ENCODE peak calls at places on chromosomes 12 and 14, in eight cellular contexts. P, L, Y, O, F, S, T and Q are unnamed samples.

GRCh38 chr12:108856428-108857157 is 790 bp downstream of the SSH1 start:
- DNase-seq in P (no peak), L (peak; percentile 87), Y (peak; percentile 25), O (peak; percentile 51), F (no peak), S (peak; percentile 73), T (peak; percentile 86), Q (peak; percentile 54)

GRCh38 chr12:240566-240965 is 22.1 kb downstream of the SLC6A13 start:
- DNase-seq in P (no peak), L (no peak), Y (no peak), O (no peak), F (no peak), S (no peak), T (no peak), Q (no peak)

GRCh38 chr12:68106160-68106559 is 53.4 kb downstream of the IFNG start:
- DNase-seq in P (no peak), L (no peak), Y (no peak), O (no peak), F (no peak), S (no peak), T (no peak), Q (no peak)

GRCh38 chr14:63524537-63525155 is 18.5 kb downstream of the PPP2R5E start:
- DNase-seq in P (peak; percentile 45), L (no peak), Y (no peak), O (no peak), F (no peak), S (no peak), T (no peak), Q (no peak)

GRCh38 chr12:15978431-15978950 is 67.4 kb downstream of the DERA start:
- DNase-seq in P (no peak), L (no peak), Y (no peak), O (no peak), F (no peak), S (no peak), T (no peak), Q (no peak)

GRCh38 chr12:41924111-41924510 is 220.6 kb downstream of the GXYLT1 start:
- DNase-seq in P (no peak), L (no peak), Y (no peak), O (no peak), F (no peak), S (peak; percentile 5), T (no peak), Q (no peak)

GRCh38 chr12:13444076-13444475 is 247.6 kb downstream of the EMP1 start:
- DNase-seq in P (no peak), L (no peak), Y (no peak), O (no peak), F (no peak), S (no peak), T (no peak), Q (no peak)

GRCh38 chr14:53709381-53709780 is 247.2 kb downstream of the BMP4 start:
- DNase-seq in P (no peak), L (no peak), Y (no peak), O (no peak), F (no peak), S (no peak), T (no peak), Q (no peak)

GRCh38 chr12:111446044-111446581 is 40.4 kb downstream of the SH2B3 start:
- DNase-seq in P (no peak), L (peak; percentile 75), Y (no peak), O (peak; percentile 76), F (no peak), S (no peak), T (no peak), Q (no peak)

GRCh38 chr14:104507443-104507842 is 72.1 kb upstream of the C14orf180 start:
- DNase-seq in P (no peak), L (no peak), Y (no peak), O (peak; percentile 85), F (no peak), S (no peak), T (no peak), Q (no peak)

GRCh38 chr12:128381537-128381936 is 114.6 kb downstream of the TMEM132C start:
- DNase-seq in P (no peak), L (no peak), Y (no peak), O (no peak), F (no peak), S (no peak), T (no peak), Q (no peak)

GRCh38 chr14:85443001-85443400 is 86.9 kb upstream of the FLRT2 start:
- DNase-seq in P (no peak), L (no peak), Y (no peak), O (no peak), F (no peak), S (no peak), T (no peak), Q (no peak)

GRCh38 chr12:51797301-51797700 is 51.2 kb downstream of the FIGNL2 start:
- DNase-seq in P (no peak), L (no peak), Y (no peak), O (no peak), F (no peak), S (no peak), T (no peak), Q (no peak)

GRCh38 chr14:84961637-84962036 is 568.3 kb upstream of the FLRT2 start:
- DNase-seq in P (no peak), L (no peak), Y (no peak), O (no peak), F (no peak), S (no peak), T (no peak), Q (no peak)

GRCh38 chr12:117225179-117225578 is 34.9 kb upstream of the FBXO21 start:
- DNase-seq in P (no peak), L (no peak), Y (no peak), O (no peak), F (no peak), S (no peak), T (no peak), Q (no peak)

GRCh38 chr14:68722968-68723577 is 69.8 kb downstream of the ZFP36L1 start:
- DNase-seq in P (no peak), L (no peak), Y (peak; percentile 60), O (no peak), F (no peak), S (no peak), T (peak; percentile 29), Q (no peak)

GRCh38 chr12:100020370-100020769 is 35.6 kb upstream of the ANKS1B start:
- DNase-seq in P (no peak), L (no peak), Y (no peak), O (no peak), F (no peak), S (no peak), T (no peak), Q (no peak)

GRCh38 chr12:31705651-31706050 is 23.2 kb downstream of the AMN1 start:
- DNase-seq in P (no peak), L (no peak), Y (no peak), O (no peak), F (no peak), S (no peak), T (no peak), Q (no peak)

DNA sequence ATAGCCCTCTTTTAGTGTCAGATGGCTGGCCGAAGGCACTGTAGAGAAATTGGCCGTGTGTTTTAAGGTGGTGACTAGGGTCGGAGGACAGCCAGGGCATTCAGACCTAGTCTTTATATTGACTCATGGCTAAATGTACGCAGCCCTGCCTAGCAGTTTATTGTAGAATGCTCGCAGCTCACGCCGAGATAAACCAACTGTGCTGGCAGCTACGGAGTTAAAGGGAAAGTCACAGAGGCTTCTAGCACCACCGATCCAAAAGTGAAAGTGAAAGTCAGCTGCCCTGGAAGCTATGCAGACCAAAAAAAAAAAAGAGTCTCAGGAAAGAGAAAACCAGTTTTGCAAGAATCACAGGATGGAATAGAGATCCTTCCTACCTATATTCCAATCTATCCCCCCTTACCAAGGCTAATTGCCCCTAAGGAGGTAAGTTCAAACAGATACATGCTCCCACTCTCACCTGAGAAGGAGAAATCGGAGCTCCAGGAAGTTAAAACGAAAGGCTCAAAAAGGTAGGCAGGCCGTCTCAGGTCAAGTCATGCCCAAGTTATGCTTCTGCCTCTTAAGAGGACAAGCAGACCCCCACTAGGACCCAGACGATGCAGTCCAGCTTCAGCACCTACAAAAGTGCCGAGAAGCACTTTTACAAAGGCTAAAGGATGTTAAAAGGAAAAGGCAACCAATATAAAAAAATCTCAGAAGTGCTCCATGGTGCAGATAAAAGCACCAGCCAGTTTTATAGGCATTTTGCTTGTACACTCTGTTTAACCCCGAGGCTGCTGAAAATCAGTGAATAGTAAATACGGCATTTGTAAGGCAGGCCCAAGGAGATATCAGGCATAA is 24.8 kb downstream of the KLRK1 start:
- DNase-seq in P (peak; percentile 53), L (peak; percentile 79), Y (peak; percentile 53), O (peak; percentile 33), F (no peak), S (peak; percentile 53), T (no peak), Q (no peak)
- TF ChIP-seq EP300 in P (no peak), L (no peak), Y (no peak), O (no peak), F (no peak), S (no peak), T (no peak), Q (peak; percentile 83)

GRCh38 chr12:58105225-58106119 is 164.1 kb downstream of the ATP23 start:
- DNase-seq in P (no peak), L (no peak), Y (no peak), O (no peak), F (no peak), S (peak; percentile 10), T (no peak), Q (no peak)
- TF ChIP-seq CTCF in P (no peak), L (no peak), Y (no peak), O (peak; percentile 30), F (peak; percentile 31), S (no peak), T (no peak), Q (no peak)

GRCh38 chr12:112998997-112999767 is 20.9 kb downstream of the OAS2 start:
- DNase-seq in P (no peak), L (no peak), Y (no peak), O (no peak), F (no peak), S (no peak), T (no peak), Q (no peak)
- H3K4me3 ChIP-seq in P (no peak overlapping the region), L (no peak overlapping the region), Y (no peak overlapping the region), O (no peak overlapping the region), F (no peak overlapping the region), S (no peak overlapping the region), T (no peak overlapping the region), Q (no peak overlapping the region)

DNA sequence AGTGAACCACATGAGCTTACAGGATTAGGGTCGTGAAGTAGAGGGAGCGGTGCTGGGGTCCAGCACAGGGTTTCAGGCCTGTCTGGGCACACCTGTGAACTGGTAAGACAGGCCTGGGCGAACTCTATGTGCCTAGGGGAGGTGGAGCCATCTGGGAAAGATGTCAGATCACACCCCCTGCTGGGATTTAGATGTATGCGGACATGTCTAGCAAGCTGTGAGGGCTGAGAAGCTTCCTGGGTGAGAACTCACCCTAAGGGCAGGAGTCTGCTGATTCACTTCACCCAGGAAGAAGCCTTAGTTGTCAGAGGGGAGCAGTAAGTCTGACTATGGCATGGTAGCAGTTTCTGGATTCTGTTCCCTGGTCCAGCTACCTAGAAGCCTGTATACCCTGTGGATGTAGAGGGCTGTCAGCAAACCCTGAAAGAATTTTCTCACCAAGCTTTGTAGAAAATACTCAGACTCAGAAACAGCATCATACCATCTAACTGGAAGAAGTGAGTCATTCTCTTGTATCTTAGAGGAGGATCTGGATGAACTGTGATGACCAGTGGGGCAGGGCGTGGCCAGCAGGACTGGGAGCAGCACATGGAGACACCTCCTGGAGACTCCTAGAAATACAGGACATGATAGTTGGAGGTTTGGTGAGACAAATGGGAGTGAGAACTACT is 11.2 kb upstream of the PYGL start:
- DNase-seq in P (no peak), L (peak; percentile 85), Y (peak; percentile 82), O (peak; percentile 75), F (no peak), S (peak; percentile 98), T (peak; percentile 74), Q (peak; percentile 61)
- TF ChIP-seq EP300 in P (no peak), L (no peak), Y (no peak), O (no peak), F (no peak), S (peak; percentile 63), T (no peak), Q (no peak)